ENCODE peak calls at places on chromosome 5, in four cellular contexts. One of them, this sample, is unnamed.

GRCh38 chr5:98163796-98164493 is 609.5 kb upstream of the RGMB start:
- DNase-seq in HepG2: no peak
- DNase-seq in heart right ventricle: no peak
- DNase-seq in stomach: no peak
- DNase-seq in this sample: no peak

GRCh38 chr5:6686916-6687409 is 26.3 kb upstream of the TENT4A start:
- DNase-seq in HepG2: peak; percentile 42
- DNase-seq in heart right ventricle: no peak
- DNase-seq in stomach: no peak
- DNase-seq in this sample: peak; percentile 22

GRCh38 chr5:92560698-92561361 is 1020.2 kb downstream of the NR2F1-AS1 start:
- DNase-seq in HepG2: no peak
- DNase-seq in heart right ventricle: no peak
- DNase-seq in stomach: no peak
- DNase-seq in this sample: no peak

GRCh38 chr5:23316060-23316591 is 191.3 kb upstream of the PRDM9 start:
- DNase-seq in HepG2: no peak
- DNase-seq in heart right ventricle: no peak
- DNase-seq in stomach: no peak
- DNase-seq in this sample: no peak

GRCh38 chr5:83433891-83434290 is 37.7 kb upstream of the VCAN start:
- DNase-seq in HepG2: no peak
- DNase-seq in heart right ventricle: no peak
- DNase-seq in stomach: no peak
- DNase-seq in this sample: no peak

GRCh38 chr5:159928122-159928960 is 12.1 kb downstream of the ADRA1B start:
- DNase-seq in HepG2: no peak
- DNase-seq in heart right ventricle: peak; percentile 62
- DNase-seq in stomach: no peak
- DNase-seq in this sample: no peak

GRCh38 chr5:154714271-154714986 is 40.7 kb upstream of the LARP1 start:
- DNase-seq in HepG2: peak; percentile 66
- DNase-seq in heart right ventricle: no peak
- DNase-seq in stomach: peak; percentile 46
- DNase-seq in this sample: peak; percentile 33

GRCh38 chr5:72064801-72065570 is 42.3 kb upstream of the MAP1B start:
- DNase-seq in HepG2: no peak
- DNase-seq in heart right ventricle: no peak
- DNase-seq in stomach: no peak
- DNase-seq in this sample: no peak

GRCh38 chr5:154683101-154683757 is 71.9 kb upstream of the LARP1 start:
- DNase-seq in HepG2: no peak
- DNase-seq in heart right ventricle: no peak
- DNase-seq in stomach: no peak
- DNase-seq in this sample: no peak

GRCh38 chr5:40206030-40206429 is 473.7 kb upstream of the PTGER4 start:
- DNase-seq in HepG2: no peak
- DNase-seq in heart right ventricle: no peak
- DNase-seq in stomach: no peak
- DNase-seq in this sample: no peak

GRCh38 chr5:76391014-76391413 is 12.1 kb upstream of the IQGAP2 start:
- DNase-seq in HepG2: no peak
- DNase-seq in heart right ventricle: no peak
- DNase-seq in stomach: no peak
- DNase-seq in this sample: no peak
- H3K4me3 ChIP-seq in HepG2: no peak overlapping the region
- H3K4me3 ChIP-seq in heart right ventricle: no peak overlapping the region
- H3K4me3 ChIP-seq in stomach: no peak overlapping the region
- H3K4me3 ChIP-seq in this sample: no peak overlapping the region

DNA sequence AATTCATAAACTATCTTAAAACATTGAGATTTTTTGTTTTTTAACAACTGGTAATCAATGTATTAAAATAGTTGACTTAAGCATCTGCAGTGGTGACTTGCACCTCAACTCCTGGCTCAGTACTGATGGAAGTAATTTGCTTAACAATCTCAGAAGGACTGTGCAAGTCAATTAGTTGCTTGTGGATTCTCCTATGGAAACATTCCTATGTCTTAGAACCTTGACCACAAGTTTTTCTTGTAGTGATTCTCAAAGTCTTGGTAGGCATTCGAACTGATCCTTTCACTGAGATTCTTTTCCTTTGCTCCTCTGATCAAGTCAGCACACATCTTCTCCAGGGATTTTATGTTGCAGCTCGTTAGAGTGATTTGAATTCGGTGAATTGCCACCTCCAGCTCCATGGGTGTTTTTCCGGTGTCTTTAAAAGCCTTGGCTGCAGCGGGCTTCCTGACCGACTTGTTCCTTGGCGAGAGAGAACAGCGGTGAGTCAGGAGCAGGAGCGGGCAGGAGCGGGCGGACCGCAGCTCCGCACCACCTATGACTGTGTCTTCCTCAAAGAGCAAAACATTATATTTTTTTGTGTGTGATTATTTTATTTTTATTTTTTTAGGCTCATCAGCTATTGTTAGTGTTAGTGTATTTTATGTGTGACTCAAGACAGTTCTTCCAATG is 21.1 kb downstream of the HMGXB3 start:
- DNase-seq in HepG2: no peak
- DNase-seq in heart right ventricle: peak; percentile 31
- DNase-seq in stomach: no peak
- DNase-seq in this sample: no peak
- TF ChIP-seq CTCF in HepG2: no peak
- TF ChIP-seq CTCF in heart right ventricle: no peak
- TF ChIP-seq CTCF in stomach: no peak
- TF ChIP-seq CTCF in this sample: no peak

GRCh38 chr5:165622864-165623536 is 2117.6 kb downstream of the MAT2B start:
- DNase-seq in HepG2: no peak
- DNase-seq in heart right ventricle: no peak
- DNase-seq in stomach: no peak
- DNase-seq in this sample: no peak
- H3K4me3 ChIP-seq in HepG2: no peak overlapping the region
- H3K4me3 ChIP-seq in heart right ventricle: no peak overlapping the region
- H3K4me3 ChIP-seq in stomach: peak overlapping the region; percentile 21
- H3K4me3 ChIP-seq in this sample: no peak overlapping the region

DNA sequence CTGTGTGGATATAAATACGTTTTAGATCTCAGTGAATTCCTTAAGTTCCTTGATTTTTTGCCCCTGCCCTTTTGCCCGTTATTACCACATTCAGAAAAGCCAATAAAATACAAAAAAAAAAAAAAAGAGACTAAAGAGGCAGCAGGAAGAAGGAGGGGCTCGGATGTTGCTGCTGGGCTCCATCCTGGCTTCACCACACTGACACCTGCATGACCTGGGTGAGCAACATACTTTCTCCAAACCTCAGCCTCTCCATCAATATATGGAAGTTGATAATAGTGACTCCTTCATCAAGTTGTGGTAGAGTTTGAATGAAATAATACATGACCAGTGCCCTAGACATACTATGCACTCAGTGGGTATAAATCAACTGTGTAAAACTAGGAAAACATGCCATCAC is 242.9 kb downstream of the PIK3R1 start:
- DNase-seq in HepG2: no peak
- DNase-seq in heart right ventricle: no peak
- DNase-seq in stomach: no peak
- DNase-seq in this sample: no peak
- TF ChIP-seq CTCF in HepG2: no peak
- TF ChIP-seq CTCF in heart right ventricle: no peak
- TF ChIP-seq CTCF in stomach: no peak
- TF ChIP-seq CTCF in this sample: no peak

GRCh38 chr5:120479066-120479465 is 15.0 kb downstream of the PRR16 start:
- DNase-seq in HepG2: no peak
- DNase-seq in heart right ventricle: no peak
- DNase-seq in stomach: no peak
- DNase-seq in this sample: no peak
- H3K4me3 ChIP-seq in HepG2: no peak overlapping the region
- H3K4me3 ChIP-seq in heart right ventricle: no peak overlapping the region
- H3K4me3 ChIP-seq in stomach: no peak overlapping the region
- H3K4me3 ChIP-seq in this sample: no peak overlapping the region

GRCh38 chr5:87529486-87530076 is 116.9 kb upstream of the CCNH start:
- DNase-seq in HepG2: no peak
- DNase-seq in heart right ventricle: no peak
- DNase-seq in stomach: no peak
- DNase-seq in this sample: no peak
- TF ChIP-seq CTCF in HepG2: no peak
- TF ChIP-seq CTCF in heart right ventricle: no peak
- TF ChIP-seq CTCF in stomach: no peak
- TF ChIP-seq CTCF in this sample: no peak

DNA sequence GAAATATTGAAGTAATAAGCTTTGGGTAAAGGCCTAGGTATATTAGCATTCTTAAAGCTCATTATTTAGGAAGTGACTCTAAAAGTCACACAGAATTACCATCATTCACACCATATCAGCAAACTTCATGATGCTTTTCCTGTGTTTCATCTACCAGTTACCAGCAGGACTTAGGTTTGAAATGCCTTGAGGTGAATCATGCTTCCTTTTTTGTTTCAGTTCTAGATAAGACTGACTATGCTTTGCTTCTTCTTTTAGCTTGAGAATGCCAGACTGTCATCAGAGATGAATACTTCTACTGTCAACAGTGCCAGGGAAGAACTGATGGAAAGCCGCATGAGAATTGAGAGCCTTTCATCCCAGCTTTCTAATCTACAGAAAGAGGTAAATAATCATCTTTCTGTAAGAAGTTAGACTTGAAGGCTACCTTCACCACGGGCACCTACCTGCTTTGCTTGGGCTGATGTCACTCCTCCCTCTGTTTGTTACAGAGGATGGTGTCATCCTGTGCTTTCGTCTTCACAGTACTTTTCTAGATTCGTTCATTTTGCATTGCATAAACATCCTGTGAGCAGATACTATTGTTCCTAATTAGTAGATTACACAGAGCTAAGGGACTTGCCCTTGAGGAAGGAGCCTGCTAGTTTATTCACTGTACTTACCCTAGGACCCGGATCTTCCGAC is 34.7 kb downstream of the LMNB1 start:
- DNase-seq in HepG2: no peak
- DNase-seq in heart right ventricle: no peak
- DNase-seq in stomach: no peak
- DNase-seq in this sample: no peak
- H3K4me3 ChIP-seq in HepG2: no peak overlapping the region
- H3K4me3 ChIP-seq in heart right ventricle: no peak overlapping the region
- H3K4me3 ChIP-seq in stomach: no peak overlapping the region
- H3K4me3 ChIP-seq in this sample: no peak overlapping the region

GRCh38 chr5:42804717-42805339 is 6.9 kb downstream of the SELENOP start:
- DNase-seq in HepG2: no peak
- DNase-seq in heart right ventricle: no peak
- DNase-seq in stomach: no peak
- DNase-seq in this sample: no peak

GRCh38 chr5:42808888-42809611 is 2.6 kb downstream of the SELENOP start:
- DNase-seq in HepG2: no peak
- DNase-seq in heart right ventricle: no peak
- DNase-seq in stomach: no peak
- DNase-seq in this sample: no peak

GRCh38 chr5:42806701-42807262 is 4.9 kb downstream of the SELENOP start:
- DNase-seq in HepG2: no peak
- DNase-seq in heart right ventricle: no peak
- DNase-seq in stomach: no peak
- DNase-seq in this sample: no peak

GRCh38 chr5:42806004-42806700 is 5.5 kb downstream of the SELENOP start:
- DNase-seq in HepG2: no peak
- DNase-seq in heart right ventricle: no peak
- DNase-seq in stomach: no peak
- DNase-seq in this sample: no peak

GRCh38 chr5:42807722-42808447 is 3.8 kb downstream of the SELENOP start:
- DNase-seq in HepG2: peak; percentile 75
- DNase-seq in heart right ventricle: no peak
- DNase-seq in stomach: no peak
- DNase-seq in this sample: no peak
- TF ChIP-seq CTCF in HepG2: peak; percentile 47
- TF ChIP-seq CTCF in heart right ventricle: no peak
- TF ChIP-seq CTCF in stomach: no peak
- TF ChIP-seq CTCF in this sample: no peak

GRCh38 chr5:112921833-112922817 is at the start of gene REEP5:
- DNase-seq in HepG2: peak; percentile 56
- DNase-seq in heart right ventricle: peak; percentile 90
- DNase-seq in stomach: peak; percentile 88
- DNase-seq in this sample: peak; percentile 79

GRCh38 chr5:112921031-112921832 is 795 bp downstream of the REEP5 start:
- DNase-seq in HepG2: peak; percentile 51
- DNase-seq in heart right ventricle: peak; percentile 82
- DNase-seq in stomach: peak; percentile 73
- DNase-seq in this sample: peak; percentile 54

GRCh38 chr5:112918679-112919078 is 3.3 kb downstream of the REEP5 start:
- DNase-seq in HepG2: no peak
- DNase-seq in heart right ventricle: no peak
- DNase-seq in stomach: no peak
- DNase-seq in this sample: no peak

GRCh38 chr5:112923148-112923917 is 1.3 kb upstream of the REEP5 start:
- DNase-seq in HepG2: no peak
- DNase-seq in heart right ventricle: no peak
- DNase-seq in stomach: no peak
- DNase-seq in this sample: no peak

GRCh38 chr5:112923988-112924387 is 2.0 kb upstream of the REEP5 start:
- DNase-seq in HepG2: no peak
- DNase-seq in heart right ventricle: no peak
- DNase-seq in stomach: no peak
- DNase-seq in this sample: no peak
- H3K4me3 ChIP-seq in HepG2: no peak overlapping the region
- H3K4me3 ChIP-seq in heart right ventricle: no peak overlapping the region
- H3K4me3 ChIP-seq in stomach: no peak overlapping the region
- H3K4me3 ChIP-seq in this sample: no peak overlapping the region

GRCh38 chr5:180605554-180606214 is 14.4 kb upstream of the SCGB3A1 start:
- DNase-seq in HepG2: peak; percentile 45
- DNase-seq in heart right ventricle: peak; percentile 8
- DNase-seq in stomach: peak; percentile 69
- DNase-seq in this sample: peak; percentile 56
- TF ChIP-seq CTCF in HepG2: peak; percentile 75
- TF ChIP-seq CTCF in heart right ventricle: peak; percentile 40
- TF ChIP-seq CTCF in stomach: peak; percentile 65
- TF ChIP-seq CTCF in this sample: peak; percentile 37

This sample was measured in lung.